ENCODE peak calls at places on chromosomes 12 and 14, in five cellular contexts. B is PC-3; J is CD4-positive, alpha-beta memory T cell; H is HCT116; V is heart left ventricle. C is an unnamed sample. For H3K36me3, the result is how much of the 10 kb centered on the place peaks cover.

GRCh38 chr12:29888777-29889176 is 105.0 kb upstream of the TMTC1 start:
- DNase-seq in B (no peak), J (no peak), H (no peak), V (no peak), C (no peak)

GRCh38 chr14:58572092-58572853 is 65.5 kb upstream of the DACT1 start:
- DNase-seq in B (peak), J (peak), H (no peak), V (no peak), C (no peak)

GRCh38 chr14:79510659-79511058 is 700.6 kb downstream of the DIO2 start:
- DNase-seq in B (peak), J (no peak), H (no peak), V (no peak), C (no peak)

GRCh38 chr12:6347367-6348338 is 5.8 kb upstream of the TNFRSF1A start:
- DNase-seq in B (no peak), J (no peak), H (no peak), V (peak), C (no peak)

GRCh38 chr12:115351513-115352077 is 667.6 kb upstream of the TBX3 start:
- DNase-seq in B (no peak), J (no peak), H (no peak), V (no peak), C (no peak)

GRCh38 chr12:45425426-45425825 is 209.5 kb downstream of the ANO6 start:
- DNase-seq in B (no peak), J (no peak), H (no peak), V (no peak), C (no peak)

GRCh38 chr12:104073699-104074098 is 9.4 kb downstream of the HCFC2 start:
- DNase-seq in B (no peak), J (no peak), H (no peak), V (no peak), C (no peak)

GRCh38 chr12:38204831-38205230 is 111.7 kb upstream of the ALG10B start:
- DNase-seq in B (no peak), J (no peak), H (no peak), V (no peak), C (no peak)

GRCh38 chr14:100788517-100789365 is 37.2 kb upstream of the MEG3 start:
- DNase-seq in B (no peak), J (no peak), H (no peak), V (peak), C (peak)

GRCh38 chr12:131223791-131224567 is 270.3 kb downstream of the ADGRD1 start:
- DNase-seq in B (peak), J (no peak), H (peak), V (no peak), C (no peak)

GRCh38 chr14:75044322-75044721 is 6.9 kb downstream of the MLH3 start:
- DNase-seq in B (peak), J (no peak), H (no peak), V (no peak), C (no peak)

DNA sequence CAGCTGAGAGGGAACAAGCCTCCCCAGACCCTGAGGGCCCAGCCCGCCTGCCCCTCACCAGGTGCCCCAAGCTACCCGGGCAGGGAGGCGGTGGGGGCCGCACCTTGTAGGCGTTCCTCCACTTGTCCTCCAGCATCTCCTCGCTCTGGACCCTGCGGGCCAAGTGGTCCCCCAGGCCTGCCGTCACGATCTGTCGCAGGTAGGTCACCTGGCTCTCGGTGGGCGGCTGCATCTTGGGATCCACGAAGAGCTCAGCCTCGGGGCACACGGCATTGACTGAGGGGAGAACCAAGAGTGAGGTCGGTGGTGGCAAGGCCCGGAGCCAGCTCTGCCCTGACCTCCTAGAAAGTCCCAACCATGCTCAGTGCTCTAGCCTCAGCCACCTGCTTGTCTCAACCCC is 36.6 kb downstream of the DHX37 start:
- DNase-seq in B (no peak), J (no peak), H (no peak), V (peak), C (no peak)
- H3K36me3 ChIP-seq in B (half or more), J (under half), H (under half), V (half or more), C (under half)

DNA sequence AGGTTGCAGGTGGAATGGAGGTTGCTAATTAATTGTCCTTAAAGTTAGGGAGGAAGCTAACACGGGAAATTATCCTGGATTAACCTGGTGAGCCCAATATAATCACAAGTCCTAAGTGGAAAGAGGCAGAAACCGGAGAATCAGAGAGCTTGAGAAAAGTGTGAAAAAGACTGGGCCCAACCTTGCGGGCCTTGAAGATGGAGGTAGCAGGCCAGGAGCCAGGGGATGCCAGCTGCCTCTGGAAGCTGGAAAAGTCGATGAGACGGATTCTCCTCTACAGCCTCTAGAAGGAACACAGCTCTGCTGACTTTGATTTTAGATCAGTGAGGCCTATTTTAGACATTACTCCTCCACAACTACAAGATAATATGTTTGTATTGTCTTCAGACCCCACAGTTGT is 2.1 kb downstream of the SDR9C7 start:
- DNase-seq in B (no peak), J (no peak), H (no peak), V (no peak), C (no peak)
- H3K27ac ChIP-seq in B (no peak), J (no peak), H (no peak), V (no peak), C (no peak)

GRCh38 chr12:102052192-102053061 is 9.4 kb downstream of the WASHC3 start:
- DNase-seq in B (no peak), J (no peak), H (no peak), V (no peak), C (no peak)

GRCh38 chr12:102050660-102051430 is 10.9 kb downstream of the WASHC3 start:
- DNase-seq in B (no peak), J (no peak), H (no peak), V (no peak), C (no peak)

GRCh38 chr12:102054345-102054744 is 7.4 kb downstream of the WASHC3 start:
- DNase-seq in B (no peak), J (no peak), H (no peak), V (no peak), C (no peak)

GRCh38 chr12:102053062-102053349 is 8.8 kb downstream of the WASHC3 start:
- DNase-seq in B (no peak), J (no peak), H (no peak), V (no peak), C (no peak)

GRCh38 chr12:102051431-102051965 is 10.3 kb downstream of the WASHC3 start:
- DNase-seq in B (no peak), J (no peak), H (no peak), V (no peak), C (no peak)
- H3K36me3 ChIP-seq in B (under half), J (under half), H (under half), V (half or more), C (under half)

GRCh38 chr12:57726884-57727757 is 11.4 kb downstream of the AGAP2 start:
- DNase-seq in B (no peak), J (no peak), H (no peak), V (peak), C (peak)

GRCh38 chr12:57724936-57725740 is 13.4 kb downstream of the AGAP2 start:
- DNase-seq in B (no peak), J (no peak), H (no peak), V (no peak), C (peak)

GRCh38 chr12:57727758-57728395 is 10.7 kb downstream of the AGAP2 start:
- DNase-seq in B (no peak), J (no peak), H (no peak), V (no peak), C (peak)

GRCh38 chr12:57725851-57726150 is 12.7 kb downstream of the AGAP2 start:
- DNase-seq in B (no peak), J (no peak), H (no peak), V (no peak), C (no peak)

DNA sequence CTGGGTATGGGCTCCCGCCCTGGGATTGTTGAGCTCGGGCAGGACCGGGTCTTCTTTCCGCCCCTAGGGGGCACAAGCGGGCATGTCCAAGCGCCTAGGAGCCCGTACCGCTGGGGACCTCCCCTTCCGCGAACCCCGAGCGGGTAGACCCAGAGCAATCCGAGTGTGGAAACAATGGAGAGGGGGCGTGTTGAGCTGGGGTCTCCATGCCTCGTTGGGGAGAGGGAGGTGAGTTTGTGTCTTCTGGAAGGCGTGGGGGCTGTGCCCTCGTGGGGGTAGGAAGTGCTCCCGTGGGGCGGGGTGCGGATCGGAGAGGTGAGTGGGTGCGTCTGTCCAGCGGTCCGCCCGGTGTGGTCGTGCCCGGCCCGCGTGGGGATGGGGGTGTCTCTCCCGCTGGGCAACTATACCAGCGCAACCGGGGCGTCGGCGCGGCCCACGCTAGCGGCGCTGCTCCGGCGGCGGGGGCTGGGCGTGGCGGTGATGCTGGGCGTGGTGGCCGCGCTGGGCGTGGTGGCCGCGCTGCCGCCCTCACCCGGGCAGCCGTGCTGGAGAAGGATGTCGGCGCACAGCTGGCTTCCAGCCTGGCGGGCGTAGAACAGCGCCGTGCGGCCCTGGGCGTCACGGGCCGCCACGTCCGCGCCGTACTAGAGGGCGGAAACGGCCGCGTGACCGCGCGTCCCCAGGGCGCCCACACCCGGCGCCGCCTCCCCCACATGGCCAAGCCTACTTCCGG is 12.2 kb downstream of the AGAP2 start:
- DNase-seq in B (peak), J (no peak), H (peak), V (peak), C (peak)
- H3K27ac ChIP-seq in B (peak), J (no peak), H (peak), V (peak), C (peak)

DNA sequence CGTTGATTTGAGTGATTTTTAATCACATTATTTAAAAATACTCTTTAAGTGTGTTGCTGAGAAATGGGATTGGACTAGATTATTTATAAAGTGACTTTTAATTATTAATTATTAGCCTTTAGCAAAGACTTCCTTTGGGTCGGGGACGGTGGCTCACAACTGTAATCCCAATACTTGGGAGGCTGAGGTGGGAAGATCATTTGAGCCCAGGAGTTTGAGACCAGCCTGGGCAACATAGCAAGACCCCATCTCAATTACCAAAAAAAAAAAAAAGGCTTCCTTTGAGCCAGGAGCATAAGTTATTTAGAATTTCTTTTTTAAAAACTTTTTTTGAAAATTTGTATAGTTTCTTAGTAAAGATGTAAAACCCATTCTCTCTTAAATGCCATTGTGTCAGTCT is 8.8 kb downstream of the CHURC1 start:
- DNase-seq in B (no peak), J (no peak), H (no peak), V (no peak), C (no peak)
- H3K36me3 ChIP-seq in B (under half), J (under half), H (under half), V (under half), C (under half)

GRCh38 chr12:25034676-25035075 is 85.8 kb upstream of the BCAT1 start:
- DNase-seq in B (no peak), J (no peak), H (no peak), V (no peak), C (no peak)

GRCh38 chr12:25045869-25046268 is 97.0 kb upstream of the BCAT1 start:
- DNase-seq in B (no peak), J (no peak), H (no peak), V (no peak), C (no peak)

GRCh38 chr12:25041006-25041741 is 92.3 kb upstream of the BCAT1 start:
- DNase-seq in B (no peak), J (no peak), H (no peak), V (no peak), C (no peak)

DNA sequence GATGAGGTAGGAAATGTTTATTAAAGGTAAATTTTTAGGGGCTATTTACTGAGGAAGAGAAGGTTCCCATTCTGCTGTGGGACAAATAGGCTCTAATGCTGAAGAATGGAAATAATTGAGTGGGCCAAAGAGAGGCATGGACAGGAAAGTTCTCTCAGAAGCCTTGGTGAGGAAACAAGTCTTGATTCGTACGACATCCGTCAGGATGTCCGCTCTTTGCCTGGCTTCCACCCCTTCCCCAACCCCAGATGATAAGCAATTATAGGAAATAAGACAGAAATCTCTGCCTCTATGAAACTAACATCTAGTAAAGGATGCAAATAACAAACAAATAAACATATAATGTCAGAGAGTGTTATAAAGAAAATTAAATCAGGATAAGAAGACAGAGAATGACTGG is 91.7 kb upstream of the BCAT1 start:
- DNase-seq in B (no peak), J (no peak), H (no peak), V (no peak), C (no peak)
- H3K27ac ChIP-seq in B (no peak), J (no peak), H (no peak), V (peak), C (no peak)

DNA sequence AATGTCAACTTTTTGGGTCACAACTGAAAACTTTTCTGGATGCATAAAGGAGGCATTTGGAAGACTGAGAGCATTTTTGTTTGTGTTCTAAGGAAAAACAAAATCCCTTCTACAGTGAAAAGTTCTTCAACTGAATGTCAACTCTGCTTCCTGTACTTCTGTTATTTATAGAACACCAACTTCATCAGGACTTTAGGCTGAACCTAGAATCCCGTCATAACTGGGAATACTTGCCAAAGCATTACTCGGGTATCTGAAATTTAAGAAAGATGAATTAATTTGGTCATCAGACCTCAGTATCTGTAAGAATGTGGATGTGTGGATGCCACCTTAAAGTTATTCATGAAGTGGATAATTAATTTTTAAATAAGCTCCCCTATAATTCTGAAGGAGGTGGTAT is 73.2 kb downstream of the FERMT2 start:
- DNase-seq in B (no peak), J (no peak), H (no peak), V (no peak), C (no peak)
- H3K36me3 ChIP-seq in B (under half), J (under half), H (under half), V (half or more), C (under half)

C was measured in SJCRH30.